ENCODE peak calls at places on chromosomes 5 and 9, in six cellular contexts. M, E, V, G, T and D are unnamed samples.
A peak's percentile ranks its signal among the peaks of the same experiment; 100 is the strongest.

GRCh38 chr9:8961186-8961666 is 1161.6 kb upstream of the DMAC1 start:
- DNase-seq in M (peak; percentile 39), E (no peak), V (no peak), G (no peak), T (no peak), D (no peak)

GRCh38 chr5:178442361-178443256 is 147.6 kb downstream of the COL23A1 start:
- DNase-seq in M (no peak), E (no peak), V (no peak), G (no peak), T (no peak), D (no peak)

GRCh38 chr5:40495172-40495699 is 184.5 kb upstream of the PTGER4 start:
- DNase-seq in M (no peak), E (no peak), V (no peak), G (no peak), T (no peak), D (no peak)

GRCh38 chr5:156147251-156147947 is 179.6 kb upstream of the SGCD start:
- DNase-seq in M (no peak), E (no peak), V (no peak), G (no peak), T (no peak), D (no peak)

GRCh38 chr9:34413229-34413852 is 36.6 kb upstream of the MYORG start:
- DNase-seq in M (no peak), E (peak; percentile 80), V (no peak), G (peak; percentile 34), T (peak; percentile 22), D (peak; percentile 64)

GRCh38 chr9:129572517-129572916 is 48.4 kb downstream of the C9orf50 start:
- DNase-seq in M (no peak), E (no peak), V (no peak), G (no peak), T (no peak), D (no peak)

GRCh38 chr9:18012170-18012569 is 433.3 kb downstream of the SH3GL2 start:
- DNase-seq in M (no peak), E (no peak), V (no peak), G (no peak), T (no peak), D (no peak)

GRCh38 chr5:10729320-10730133 is 31.5 kb downstream of the DAP start:
- DNase-seq in M (peak; percentile 61), E (peak; percentile 76), V (no peak), G (no peak), T (no peak), D (no peak)

GRCh38 chr9:21890696-21891095 is 88.3 kb downstream of the MTAP start:
- DNase-seq in M (no peak), E (no peak), V (no peak), G (no peak), T (no peak), D (no peak)

GRCh38 chr5:132655821-132656773 is 1.9 kb upstream of the IL13 start:
- DNase-seq in M (no peak), E (no peak), V (no peak), G (no peak), T (no peak), D (no peak)

GRCh38 chr5:116273458-116274242 is 188.8 kb downstream of the COMMD10 start:
- DNase-seq in M (no peak), E (no peak), V (no peak), G (no peak), T (no peak), D (no peak)

GRCh38 chr9:76216161-76216649 is 178.0 kb downstream of the RFK start:
- DNase-seq in M (no peak), E (no peak), V (no peak), G (peak; percentile 12), T (peak; percentile 85), D (no peak)

GRCh38 chr9:138071292-138071691 is 193.7 kb downstream of the CACNA1B start:
- DNase-seq in M (no peak), E (no peak), V (no peak), G (no peak), T (no peak), D (no peak)

GRCh38 chr9:4798281-4798680 is 5.5 kb downstream of the RCL1 start:
- DNase-seq in M (no peak), E (no peak), V (no peak), G (no peak), T (no peak), D (no peak)

GRCh38 chr5:174145821-174146220 is 100.3 kb downstream of the NSG2 start:
- DNase-seq in M (no peak), E (no peak), V (no peak), G (no peak), T (no peak), D (peak; percentile 9)

GRCh38 chr5:39779836-39780235 is 355.1 kb upstream of the DAB2 start:
- DNase-seq in M (no peak), E (no peak), V (no peak), G (no peak), T (no peak), D (no peak)

GRCh38 chr5:435961-436640 is 6.9 kb upstream of the EXOC3 start:
- DNase-seq in M (no peak), E (peak; percentile 69), V (no peak), G (no peak), T (no peak), D (no peak)

GRCh38 chr5:150058480-150059126 is 27.8 kb downstream of the CSF1R start:
- DNase-seq in M (no peak), E (no peak), V (no peak), G (no peak), T (peak; percentile 78), D (no peak)

GRCh38 chr5:109411175-109411514 is 1.4 kb upstream of the PJA2 start:
- DNase-seq in M (no peak), E (no peak), V (no peak), G (no peak), T (no peak), D (no peak)

GRCh38 chr5:127885176-127885575 is 182.0 kb downstream of the CCDC192 start:
- DNase-seq in M (no peak), E (no peak), V (no peak), G (no peak), T (no peak), D (no peak)

GRCh38 chr9:133702798-133703570 is 35.2 kb downstream of the SARDH start:
- DNase-seq in M (peak; percentile 42), E (no peak), V (no peak), G (no peak), T (no peak), D (no peak)

GRCh38 chr9:122904466-122904822 is 715 bp downstream of the RC3H2 start:
- DNase-seq in M (no peak), E (peak; percentile 71), V (peak; percentile 41), G (peak; percentile 33), T (no peak), D (no peak)

GRCh38 chr9:114990901-114991300 is 60.5 kb upstream of the TNFSF8 start:
- DNase-seq in M (no peak), E (no peak), V (no peak), G (no peak), T (no peak), D (no peak)

GRCh38 chr9:127809562-127810377 is 7.1 kb downstream of the FPGS start:
- DNase-seq in M (peak; percentile 67), E (no peak), V (no peak), G (no peak), T (no peak), D (no peak)

GRCh38 chr5:96483878-96484277 is 50.8 kb upstream of the PCSK1 start:
- DNase-seq in M (no peak), E (peak; percentile 67), V (no peak), G (no peak), T (peak; percentile 12), D (peak; percentile 9)

GRCh38 chr5:172688735-172689572 is 47.9 kb downstream of the NEURL1B start:
- DNase-seq in M (peak; percentile 67), E (no peak), V (no peak), G (no peak), T (no peak), D (no peak)

GRCh38 chr5:37552770-37553719 is 173.9 kb downstream of the WDR70 start:
- DNase-seq in M (no peak), E (no peak), V (no peak), G (peak; percentile 60), T (no peak), D (no peak)

GRCh38 chr9:106738109-106738508 is 124.9 kb upstream of the ZNF462 start:
- DNase-seq in M (no peak), E (no peak), V (no peak), G (no peak), T (no peak), D (no peak)

GRCh38 chr9:136141716-136142415 is 23.2 kb upstream of the TMEM250 start:
- DNase-seq in M (peak; percentile 40), E (no peak), V (no peak), G (no peak), T (no peak), D (no peak)

GRCh38 chr5:73528248-73528647 is 30.0 kb downstream of the BTF3 start:
- DNase-seq in M (no peak), E (no peak), V (no peak), G (no peak), T (no peak), D (no peak)

GRCh38 chr5:22998775-22999174 is 145.6 kb upstream of the CDH12 start:
- DNase-seq in M (no peak), E (no peak), V (no peak), G (no peak), T (no peak), D (no peak)